ENCODE peak calls at places on chromosomes 1 and 21, in four cellular contexts. One of them, this sample, is unnamed.
A peak's percentile ranks its signal among the peaks of the same experiment; 100 is the strongest.

GRCh38 chr1:228329887-228330286 is 76.7 kb downstream of the TRIM11 start:
- DNase-seq in mucosa of gallbladder: no peak
- DNase-seq in GM12865: no peak
- DNase-seq in M059J: no peak
- DNase-seq in this sample: no peak

GRCh38 chr1:198416276-198416675 is 124.2 kb downstream of the ATP6V1G3 start:
- DNase-seq in mucosa of gallbladder: no peak
- DNase-seq in M059J: no peak
- DNase-seq in GM12865: no peak
- DNase-seq in this sample: no peak

GRCh38 chr1:205594846-205595245 is 37.0 kb downstream of the ELK4 start:
- DNase-seq in GM12865: peak; percentile 37
- DNase-seq in mucosa of gallbladder: no peak
- DNase-seq in M059J: no peak
- DNase-seq in this sample: no peak

GRCh38 chr21:41766883-41767605 is at the start of gene RIPK4:
- DNase-seq in mucosa of gallbladder: peak; percentile 88
- DNase-seq in M059J: peak; percentile 87
- DNase-seq in GM12865: peak; percentile 63
- DNase-seq in this sample: peak; percentile 89

GRCh38 chr1:170168263-170168662 is 22.5 kb downstream of the NTMT2 start:
- DNase-seq in GM12865: no peak
- DNase-seq in mucosa of gallbladder: no peak
- DNase-seq in M059J: peak; percentile 55
- DNase-seq in this sample: no peak

GRCh38 chr1:58406296-58407071 is 140.0 kb downstream of the OMA1 start:
- DNase-seq in M059J: peak; percentile 81
- DNase-seq in GM12865: no peak
- DNase-seq in mucosa of gallbladder: no peak
- DNase-seq in this sample: no peak

GRCh38 chr1:19165501-19165900 is 44.6 kb downstream of the UBR4 start:
- DNase-seq in GM12865: no peak
- DNase-seq in M059J: peak; percentile 72
- DNase-seq in mucosa of gallbladder: no peak
- DNase-seq in this sample: no peak

GRCh38 chr1:201023517-201023902 is at the start of gene KIF21B:
- DNase-seq in M059J: peak; percentile 62
- DNase-seq in mucosa of gallbladder: peak; percentile 80
- DNase-seq in GM12865: peak; percentile 89
- DNase-seq in this sample: peak; percentile 79

GRCh38 chr1:158285756-158286241 is 3.9 kb upstream of the CD1C start:
- DNase-seq in GM12865: peak; percentile 77
- DNase-seq in mucosa of gallbladder: peak; percentile 39
- DNase-seq in M059J: peak; percentile 18
- DNase-seq in this sample: no peak

GRCh38 chr1:243798726-243799125 is 51.3 kb downstream of the AKT3 start:
- DNase-seq in GM12865: no peak
- DNase-seq in mucosa of gallbladder: no peak
- DNase-seq in M059J: peak; percentile 93
- DNase-seq in this sample: no peak

GRCh38 chr1:208208132-208208487 is 36.1 kb downstream of the PLXNA2 start:
- DNase-seq in M059J: no peak
- DNase-seq in mucosa of gallbladder: no peak
- DNase-seq in GM12865: no peak
- DNase-seq in this sample: no peak

GRCh38 chr21:22120616-22121266 is 1122.5 kb downstream of the NCAM2 start:
- DNase-seq in GM12865: no peak
- DNase-seq in mucosa of gallbladder: no peak
- DNase-seq in M059J: peak; percentile 21
- DNase-seq in this sample: no peak

GRCh38 chr1:24384251-24385090 is 29.1 kb downstream of the STPG1 start:
- DNase-seq in GM12865: peak; percentile 76
- DNase-seq in M059J: peak; percentile 67
- DNase-seq in mucosa of gallbladder: peak; percentile 10
- DNase-seq in this sample: peak; percentile 81

GRCh38 chr1:74771913-74772515 is 39.1 kb downstream of the TYW3 start:
- DNase-seq in mucosa of gallbladder: peak; percentile 31
- DNase-seq in M059J: peak; percentile 66
- DNase-seq in GM12865: peak; percentile 54
- DNase-seq in this sample: no peak

This sample was measured in thyroid gland.